ENCODE peak calls at places on chromosome 7, in seven cellular contexts. H is anterior cingulate cortex; N is ELF-1; C is coronary artery; D is esophagus squamous epithelium; K is AG10803; G is activated CD8-positive, alpha-beta memory T cell treated with anti-CD3 and anti-CD28 coated beads for 4 hours. T is an unnamed sample.

GRCh38 chr7:109763611-109764010 is 1193.9 kb downstream of the DNAJB9 start:
- DNase-seq in H (no peak), N (no peak), C (no peak), D (no peak), K (no peak), G (no peak), T (no peak)

GRCh38 chr7:130468612-130469011 is 23.3 kb upstream of the MEST start:
- DNase-seq in H (no peak), N (no peak), C (no peak), D (no peak), K (no peak), G (no peak), T (no peak)

GRCh38 chr7:1537631-1538412 is 7.3 kb downstream of the MAFK start:
- DNase-seq in H (no peak), N (peak; percentile 96), C (peak; percentile 100), D (no peak), K (peak; percentile 91), G (no peak), T (peak; percentile 37)

GRCh38 chr7:151901313-151901669 is 24.4 kb upstream of the PRKAG2 start:
- DNase-seq in H (no peak), N (no peak), C (no peak), D (no peak), K (no peak), G (no peak), T (no peak)

GRCh38 chr7:105876964-105877601 is 684 bp upstream of the ATXN7L1 start:
- DNase-seq in H (no peak), N (peak; percentile 75), C (peak; percentile 79), D (no peak), K (peak; percentile 40), G (no peak), T (peak; percentile 80)

GRCh38 chr7:13016633-13017324 is 329.3 kb downstream of the ARL4A start:
- DNase-seq in H (no peak), N (no peak), C (no peak), D (no peak), K (no peak), G (no peak), T (no peak)

GRCh38 chr7:50266893-50267386 is 37.6 kb upstream of the IKZF1 start:
- DNase-seq in H (no peak), N (no peak), C (no peak), D (no peak), K (no peak), G (peak; percentile 74), T (no peak)

GRCh38 chr7:4792537-4793126 is 17.2 kb downstream of the AP5Z1 start:
- DNase-seq in H (no peak), N (peak; percentile 74), C (no peak), D (no peak), K (peak; percentile 22), G (no peak), T (no peak)

GRCh38 chr7:151680810-151681209 is 161.1 kb upstream of the RHEB start:
- DNase-seq in H (no peak), N (no peak), C (no peak), D (no peak), K (peak; percentile 69), G (no peak), T (no peak)

GRCh38 chr7:93097388-93097787 is 20.4 kb downstream of the SAMD9 start:
- DNase-seq in H (no peak), N (no peak), C (no peak), D (no peak), K (no peak), G (no peak), T (no peak)

GRCh38 chr7:123846217-123846891 is 1.4 kb downstream of the HYAL4 start:
- DNase-seq in H (no peak), N (peak; percentile 51), C (no peak), D (no peak), K (no peak), G (no peak), T (no peak)

GRCh38 chr7:140972876-140973829 is 41.6 kb downstream of the MRPS33 start:
- DNase-seq in H (no peak), N (no peak), C (no peak), D (no peak), K (no peak), G (no peak), T (no peak)

GRCh38 chr7:157997991-157998505 is 589.6 kb downstream of the PTPRN2 start:
- DNase-seq in H (no peak), N (no peak), C (no peak), D (no peak), K (no peak), G (no peak), T (no peak)

GRCh38 chr7:7181519-7182155 is 707 bp upstream of the C1GALT1 start:
- DNase-seq in H (no peak), N (no peak), C (no peak), D (no peak), K (peak; percentile 34), G (no peak), T (peak; percentile 63)

GRCh38 chr7:128453836-128454804 is 1.6 kb upstream of the HILPDA start:
- DNase-seq in H (no peak), N (peak; percentile 97), C (peak; percentile 95), D (peak; percentile 11), K (peak; percentile 85), G (no peak), T (peak; percentile 24)

GRCh38 chr7:23470290-23471089 is at the start of gene IGF2BP3:
- DNase-seq in H (no peak), N (peak; percentile 99), C (no peak), D (no peak), K (peak; percentile 80), G (no peak), T (no peak)

GRCh38 chr7:55502209-55502608 is 70.1 kb downstream of the VOPP1 start:
- DNase-seq in H (no peak), N (no peak), C (no peak), D (no peak), K (no peak), G (no peak), T (peak; percentile 50)

GRCh38 chr7:54076619-54077018 is 465.6 kb upstream of the VSTM2A start:
- DNase-seq in H (no peak), N (no peak), C (no peak), D (no peak), K (no peak), G (no peak), T (no peak)

GRCh38 chr7:36573066-36573465 is 151.2 kb downstream of the AOAH start:
- DNase-seq in H (no peak), N (no peak), C (no peak), D (no peak), K (no peak), G (no peak), T (no peak)

GRCh38 chr7:6658618-6659345 is 21.7 kb downstream of the ZNF316 start:
- DNase-seq in H (no peak), N (no peak), C (no peak), D (no peak), K (no peak), G (no peak), T (no peak)